ENCODE peak calls at places on chromosomes 6 and 20, in six cellular contexts. P is IMR-90, F is H9, X is mesenchymal stem cell, D is H1, E is trophoblast cell. C is an unnamed sample.
A peak's percentile ranks its signal among the peaks of the same experiment; 100 is the strongest.

GRCh38 chr20:39916236-39916635 is 772.8 kb downstream of the MAFB start:
- DNase-seq in X (no peak), P (no peak), F (no peak), E (no peak), D (no peak), C (no peak)

GRCh38 chr6:170088349-170088951 is 202.4 kb downstream of the DLL1 start:
- DNase-seq in E (no peak), D (no peak), X (no peak), P (no peak), F (no peak), C (no peak)

GRCh38 chr6:50849781-50850180 is 31.1 kb downstream of the TFAP2B start:
- DNase-seq in X (no peak), F (peak; percentile 32), D (no peak), E (no peak), P (no peak), C (no peak)

GRCh38 chr20:34522969-34523871 is 7.0 kb downstream of the DYNLRB1 start:
- DNase-seq in D (no peak), F (peak; percentile 84), P (peak; percentile 81), E (peak; percentile 44), X (peak; percentile 66), C (no peak)

GRCh38 chr6:135182993-135183531 is 2.0 kb downstream of the MYB start:
- DNase-seq in D (no peak), X (no peak), F (peak; percentile 63), E (peak; percentile 25), P (no peak), C (peak; percentile 12)

GRCh38 chr6:123636282-123636681 is 468 bp downstream of the TRDN start:
- DNase-seq in E (no peak), F (no peak), D (no peak), X (no peak), P (no peak), C (no peak)

GRCh38 chr6:96450760-96451116 is 70.9 kb upstream of the UFL1 start:
- DNase-seq in P (no peak), E (no peak), F (no peak), X (no peak), D (no peak), C (no peak)

GRCh38 chr20:58651548-58651822 is 402 bp downstream of the STX16 start:
- DNase-seq in E (no peak), X (no peak), P (peak; percentile 8), D (no peak), F (no peak), C (peak; percentile 57)

GRCh38 chr6:148559848-148560433 is 186.9 kb upstream of the UST start:
- DNase-seq in X (peak; percentile 54), P (peak; percentile 67), D (peak; percentile 21), E (peak; percentile 25), F (peak; percentile 78), C (peak; percentile 70)

GRCh38 chr6:122778961-122779671 is 400 bp upstream of the FABP7 start:
- DNase-seq in X (no peak), D (no peak), P (no peak), E (no peak), F (peak; percentile 84), C (peak; percentile 89)

GRCh38 chr20:49705358-49705757 is 8.3 kb downstream of the B4GALT5 start:
- DNase-seq in P (no peak), F (no peak), D (no peak), X (no peak), E (no peak), C (no peak)

GRCh38 chr20:34541917-34542316 is 16.6 kb upstream of the MAP1LC3A start:
- DNase-seq in D (no peak), X (no peak), P (no peak), F (no peak), E (no peak), C (no peak)

DNA sequence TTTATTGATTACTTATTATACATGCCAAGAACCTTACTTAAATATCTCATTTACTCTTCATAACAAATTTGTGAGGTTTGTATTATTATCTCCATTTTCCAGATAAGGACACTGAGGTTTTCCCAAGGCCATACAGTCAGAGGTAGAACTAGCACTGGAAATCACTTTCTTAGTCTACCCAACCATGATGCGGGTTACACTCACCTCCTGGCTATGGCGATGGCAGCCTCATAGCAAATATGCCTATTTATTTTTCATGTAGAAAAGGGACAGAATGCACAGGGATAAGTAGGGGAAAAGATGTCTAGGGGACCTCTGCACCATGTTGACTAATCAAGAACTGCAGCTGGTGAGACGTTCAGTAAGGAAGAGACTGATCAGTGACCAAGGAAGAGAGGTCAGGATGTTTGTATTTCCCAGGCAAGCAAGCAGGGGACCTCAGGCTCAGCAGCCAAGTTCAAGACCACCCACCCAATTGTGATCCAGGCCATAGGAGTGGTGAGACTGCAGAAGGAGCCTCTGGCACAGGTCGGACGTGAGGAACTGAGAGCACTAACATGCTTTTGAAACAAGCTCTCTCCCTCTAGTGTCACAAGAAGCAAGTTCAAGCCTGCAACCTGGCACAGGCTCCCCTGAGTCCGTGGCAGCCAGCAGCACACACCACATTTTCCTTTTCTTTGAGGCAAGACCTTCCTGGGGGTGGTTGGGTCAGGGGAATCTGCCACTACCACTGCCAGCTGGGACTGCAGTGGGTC is 97.8 kb downstream of the GMPR start:
- DNase-seq in P (no peak), D (no peak), X (no peak), E (peak; percentile 59), F (no peak), C (no peak)
- H3K4me1 ChIP-seq in P (peaks cover 25% of the 10 kb centered on the region), D (peaks cover 4% of the 10 kb centered on the region), X (peaks cover 24% of the 10 kb centered on the region), E (peaks cover 31% of the 10 kb centered on the region), F (peaks cover 3% of the 10 kb centered on the region), C (peaks cover 5% of the 10 kb centered on the region)

DNA sequence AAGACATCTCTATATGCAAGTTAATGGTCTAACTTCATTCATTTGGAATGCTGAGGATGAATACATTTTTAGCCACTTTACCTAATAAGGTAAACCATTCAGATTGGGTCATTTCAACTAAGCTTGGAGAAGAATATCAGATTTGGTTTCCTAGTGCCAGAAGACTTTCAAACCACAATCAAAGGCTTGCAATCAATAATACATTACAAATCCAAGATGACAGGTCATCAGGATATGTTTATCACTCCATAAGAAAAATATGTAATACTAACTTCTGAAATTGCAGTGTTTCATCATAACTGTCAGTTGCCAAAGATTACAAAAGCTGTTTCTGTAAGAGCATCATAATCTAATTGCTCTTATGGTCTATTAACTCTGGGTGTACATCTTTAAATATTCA is 654.0 kb downstream of the COL12A1 start:
- DNase-seq in E (no peak), F (no peak), X (no peak), D (no peak), P (peak; percentile 71), C (no peak)
- H3K14ac ChIP-seq in E (no peak overlapping the region), F (no peak overlapping the region), X (no peak overlapping the region), D (no peak overlapping the region), P (no peak overlapping the region), C (no peak overlapping the region)

GRCh38 chr20:25496968-25497401 is 88.3 kb downstream of the NINL start:
- DNase-seq in D (no peak), X (peak; percentile 6), F (no peak), P (peak; percentile 27), E (no peak), C (no peak)
- H3K4me2 ChIP-seq in D (no peak overlapping the region), X (no peak overlapping the region), F (no peak overlapping the region), P (no peak overlapping the region), E (no peak overlapping the region), C (no peak overlapping the region)

GRCh38 chr6:142378138-142378875 is 76.5 kb downstream of the ADGRG6 start:
- DNase-seq in X (peak; percentile 62), P (peak; percentile 89), D (no peak), F (no peak), E (peak; percentile 15), C (no peak)
- H3K4me1 ChIP-seq in X (peaks cover 5% of the 10 kb centered on the region), P (peaks cover 14% of the 10 kb centered on the region), D (no peaks in the 10 kb centered on the region), F (no peaks in the 10 kb centered on the region), E (peaks cover 17% of the 10 kb centered on the region), C (peaks cover 25% of the 10 kb centered on the region)

GRCh38 chr6:33454009-33454946 is at the start of gene ZBTB9:
- DNase-seq in E (peak; percentile 97), P (peak; percentile 96), D (peak; percentile 86), X (peak; percentile 97), F (peak; percentile 98), C (peak; percentile 92)

GRCh38 chr6:33450434-33450833 is 3.9 kb upstream of the ZBTB9 start:
- DNase-seq in E (no peak), P (no peak), F (no peak), D (no peak), X (no peak), C (no peak)

GRCh38 chr6:33453361-33454008 is 891 bp upstream of the ZBTB9 start:
- DNase-seq in P (no peak), D (no peak), X (no peak), F (no peak), E (no peak), C (no peak)

GRCh38 chr6:33452496-33452895 is 1.9 kb upstream of the ZBTB9 start:
- DNase-seq in P (no peak), X (no peak), F (no peak), E (no peak), D (no peak), C (no peak)

DNA sequence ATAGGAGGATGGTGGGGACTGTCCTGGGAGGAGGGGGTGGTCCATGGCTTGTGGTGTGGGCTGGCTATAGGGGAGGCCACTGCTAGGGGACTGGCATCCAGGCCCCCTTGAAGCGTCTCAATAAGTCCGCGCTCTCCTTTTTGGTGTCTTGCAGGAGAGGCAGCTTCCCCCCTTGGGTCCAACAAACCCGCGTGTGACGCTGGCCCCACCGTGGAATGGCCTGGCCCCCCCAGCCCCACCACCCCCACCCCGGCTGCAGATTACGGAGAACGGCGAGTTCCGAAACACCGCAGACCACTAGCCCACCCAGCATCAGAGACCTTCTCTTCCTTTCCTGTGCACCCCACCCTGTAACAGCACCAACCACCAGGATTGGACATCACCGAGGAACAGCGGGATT is 2.8 kb upstream of the ZBTB9 start:
- DNase-seq in X (no peak), P (no peak), E (no peak), D (no peak), F (no peak), C (no peak)
- H3K14ac ChIP-seq in X (no peak overlapping the region), P (no peak overlapping the region), E (no peak overlapping the region), D (no peak overlapping the region), F (no peak overlapping the region), C (no peak overlapping the region)

GRCh38 chr6:82080767-82081166 is 166.8 kb downstream of the IBTK start:
- DNase-seq in P (no peak), D (no peak), E (no peak), F (no peak), X (no peak), C (no peak)

GRCh38 chr6:82078286-82078908 is 169.1 kb downstream of the IBTK start:
- DNase-seq in P (no peak), E (no peak), D (no peak), F (no peak), X (no peak), C (no peak)

GRCh38 chr6:82072771-82073170 is 174.8 kb downstream of the IBTK start:
- DNase-seq in P (peak; percentile 79), E (no peak), X (peak; percentile 41), D (no peak), F (no peak), C (no peak)

GRCh38 chr6:82073484-82073883 is 174.1 kb downstream of the IBTK start:
- DNase-seq in E (no peak), F (no peak), P (no peak), X (no peak), D (no peak), C (no peak)

GRCh38 chr6:82076855-82077254 is 170.7 kb downstream of the IBTK start:
- DNase-seq in X (no peak), F (no peak), D (no peak), E (no peak), P (no peak), C (no peak)
- H3K4me2 ChIP-seq in X (no peak overlapping the region), F (no peak overlapping the region), D (no peak overlapping the region), E (no peak overlapping the region), P (no peak overlapping the region), C (no peak overlapping the region)

GRCh38 chr6:31665501-31666336 is at the start of gene CSNK2B:
- DNase-seq in P (peak; percentile 96), D (peak; percentile 88), X (peak; percentile 98), E (peak; percentile 99), F (peak; percentile 98), C (peak; percentile 93)
- H3K4me1 ChIP-seq in P (peaks cover 16% of the 10 kb centered on the region), D (peaks cover 7% of the 10 kb centered on the region), X (peaks cover 22% of the 10 kb centered on the region), E (peaks cover 14% of the 10 kb centered on the region), F (no peaks in the 10 kb centered on the region), C (peaks cover 14% of the 10 kb centered on the region)